ENCODE peak calls at places on chromosomes 13 and 19, in five cellular contexts. One of them, this sample, is unnamed.

GRCh38 chr19:34288381-34288780 is 34.0 kb downstream of the GARRE1 start:
- DNase-seq in activated T-helper 1 cell treated with Interleukin-2 at 50 U/mL for 16 hours: no peak
- DNase-seq in stimulated activated CD8-positive, alpha-beta memory T cell treated with anti-CD3 and anti-CD28 coated beads, Interleukin-7, amount 100 ng/mL, for 4 hours: no peak
- DNase-seq in left lobe of liver: peak
- DNase-seq in activated CD8-positive, alpha-beta memory T cell treated with anti-CD3 and anti-CD28 coated beads for 1 hour: no peak
- DNase-seq in this sample: no peak

GRCh38 chr19:20182232-20182785 is 15.3 kb downstream of the ZNF486 start:
- DNase-seq in activated T-helper 1 cell treated with Interleukin-2 at 50 U/mL for 16 hours: no peak
- DNase-seq in activated CD8-positive, alpha-beta memory T cell treated with anti-CD3 and anti-CD28 coated beads for 1 hour: no peak
- DNase-seq in left lobe of liver: no peak
- DNase-seq in stimulated activated CD8-positive, alpha-beta memory T cell treated with anti-CD3 and anti-CD28 coated beads, Interleukin-7, amount 100 ng/mL, for 4 hours: no peak
- DNase-seq in this sample: no peak

GRCh38 chr13:79810671-79811070 is 329.7 kb downstream of the NDFIP2 start:
- DNase-seq in activated CD8-positive, alpha-beta memory T cell treated with anti-CD3 and anti-CD28 coated beads for 1 hour: no peak
- DNase-seq in activated T-helper 1 cell treated with Interleukin-2 at 50 U/mL for 16 hours: no peak
- DNase-seq in stimulated activated CD8-positive, alpha-beta memory T cell treated with anti-CD3 and anti-CD28 coated beads, Interleukin-7, amount 100 ng/mL, for 4 hours: no peak
- DNase-seq in left lobe of liver: no peak
- DNase-seq in this sample: no peak

GRCh38 chr13:51222510-51223283 is 499 bp downstream of the FAM124A start:
- DNase-seq in activated T-helper 1 cell treated with Interleukin-2 at 50 U/mL for 16 hours: no peak
- DNase-seq in activated CD8-positive, alpha-beta memory T cell treated with anti-CD3 and anti-CD28 coated beads for 1 hour: no peak
- DNase-seq in stimulated activated CD8-positive, alpha-beta memory T cell treated with anti-CD3 and anti-CD28 coated beads, Interleukin-7, amount 100 ng/mL, for 4 hours: no peak
- DNase-seq in left lobe of liver: no peak
- DNase-seq in this sample: no peak

GRCh38 chr13:65965496-65965895 is 1264.6 kb downstream of the PCDH9 start:
- DNase-seq in stimulated activated CD8-positive, alpha-beta memory T cell treated with anti-CD3 and anti-CD28 coated beads, Interleukin-7, amount 100 ng/mL, for 4 hours: no peak
- DNase-seq in activated CD8-positive, alpha-beta memory T cell treated with anti-CD3 and anti-CD28 coated beads for 1 hour: no peak
- DNase-seq in activated T-helper 1 cell treated with Interleukin-2 at 50 U/mL for 16 hours: no peak
- DNase-seq in left lobe of liver: no peak
- DNase-seq in this sample: no peak

GRCh38 chr19:45767410-45767880 is 1.6 kb downstream of the SIX5 start:
- DNase-seq in activated T-helper 1 cell treated with Interleukin-2 at 50 U/mL for 16 hours: no peak
- DNase-seq in left lobe of liver: peak
- DNase-seq in activated CD8-positive, alpha-beta memory T cell treated with anti-CD3 and anti-CD28 coated beads for 1 hour: no peak
- DNase-seq in stimulated activated CD8-positive, alpha-beta memory T cell treated with anti-CD3 and anti-CD28 coated beads, Interleukin-7, amount 100 ng/mL, for 4 hours: no peak
- DNase-seq in this sample: no peak

GRCh38 chr13:99282264-99283231 is 24.4 kb upstream of the GPR18 start:
- DNase-seq in stimulated activated CD8-positive, alpha-beta memory T cell treated with anti-CD3 and anti-CD28 coated beads, Interleukin-7, amount 100 ng/mL, for 4 hours: no peak
- DNase-seq in activated CD8-positive, alpha-beta memory T cell treated with anti-CD3 and anti-CD28 coated beads for 1 hour: no peak
- DNase-seq in activated T-helper 1 cell treated with Interleukin-2 at 50 U/mL for 16 hours: no peak
- DNase-seq in left lobe of liver: no peak
- DNase-seq in this sample: no peak

GRCh38 chr19:9877775-9878510 is 42.8 kb downstream of the PIN1 start:
- DNase-seq in left lobe of liver: no peak
- DNase-seq in activated CD8-positive, alpha-beta memory T cell treated with anti-CD3 and anti-CD28 coated beads for 1 hour: no peak
- DNase-seq in activated T-helper 1 cell treated with Interleukin-2 at 50 U/mL for 16 hours: no peak
- DNase-seq in stimulated activated CD8-positive, alpha-beta memory T cell treated with anti-CD3 and anti-CD28 coated beads, Interleukin-7, amount 100 ng/mL, for 4 hours: no peak
- DNase-seq in this sample: no peak

GRCh38 chr13:111166882-111167281 is 51.8 kb downstream of the ARHGEF7 start:
- DNase-seq in activated T-helper 1 cell treated with Interleukin-2 at 50 U/mL for 16 hours: no peak
- DNase-seq in stimulated activated CD8-positive, alpha-beta memory T cell treated with anti-CD3 and anti-CD28 coated beads, Interleukin-7, amount 100 ng/mL, for 4 hours: no peak
- DNase-seq in left lobe of liver: no peak
- DNase-seq in activated CD8-positive, alpha-beta memory T cell treated with anti-CD3 and anti-CD28 coated beads for 1 hour: no peak
- DNase-seq in this sample: no peak

GRCh38 chr13:108306768-108307332 is 37.3 kb downstream of the TNFSF13B start:
- DNase-seq in activated T-helper 1 cell treated with Interleukin-2 at 50 U/mL for 16 hours: no peak
- DNase-seq in left lobe of liver: no peak
- DNase-seq in stimulated activated CD8-positive, alpha-beta memory T cell treated with anti-CD3 and anti-CD28 coated beads, Interleukin-7, amount 100 ng/mL, for 4 hours: no peak
- DNase-seq in activated CD8-positive, alpha-beta memory T cell treated with anti-CD3 and anti-CD28 coated beads for 1 hour: no peak
- DNase-seq in this sample: no peak

GRCh38 chr19:55300821-55301458 is 17.1 kb downstream of the BRSK1 start:
- DNase-seq in activated CD8-positive, alpha-beta memory T cell treated with anti-CD3 and anti-CD28 coated beads for 1 hour: no peak
- DNase-seq in activated T-helper 1 cell treated with Interleukin-2 at 50 U/mL for 16 hours: no peak
- DNase-seq in left lobe of liver: no peak
- DNase-seq in stimulated activated CD8-positive, alpha-beta memory T cell treated with anti-CD3 and anti-CD28 coated beads, Interleukin-7, amount 100 ng/mL, for 4 hours: no peak
- DNase-seq in this sample: peak

GRCh38 chr19:3250675-3251074 is 26.2 kb downstream of the CELF5 start:
- DNase-seq in stimulated activated CD8-positive, alpha-beta memory T cell treated with anti-CD3 and anti-CD28 coated beads, Interleukin-7, amount 100 ng/mL, for 4 hours: no peak
- DNase-seq in left lobe of liver: no peak
- DNase-seq in activated T-helper 1 cell treated with Interleukin-2 at 50 U/mL for 16 hours: no peak
- DNase-seq in activated CD8-positive, alpha-beta memory T cell treated with anti-CD3 and anti-CD28 coated beads for 1 hour: peak
- DNase-seq in this sample: no peak

GRCh38 chr19:19134687-19135158 is 3.6 kb downstream of the TMEM161A start:
- DNase-seq in activated T-helper 1 cell treated with Interleukin-2 at 50 U/mL for 16 hours: no peak
- DNase-seq in left lobe of liver: no peak
- DNase-seq in stimulated activated CD8-positive, alpha-beta memory T cell treated with anti-CD3 and anti-CD28 coated beads, Interleukin-7, amount 100 ng/mL, for 4 hours: no peak
- DNase-seq in activated CD8-positive, alpha-beta memory T cell treated with anti-CD3 and anti-CD28 coated beads for 1 hour: no peak
- DNase-seq in this sample: no peak

GRCh38 chr19:322616-323015 is 22.0 kb downstream of the MIER2 start:
- DNase-seq in left lobe of liver: no peak
- DNase-seq in activated T-helper 1 cell treated with Interleukin-2 at 50 U/mL for 16 hours: no peak
- DNase-seq in stimulated activated CD8-positive, alpha-beta memory T cell treated with anti-CD3 and anti-CD28 coated beads, Interleukin-7, amount 100 ng/mL, for 4 hours: no peak
- DNase-seq in activated CD8-positive, alpha-beta memory T cell treated with anti-CD3 and anti-CD28 coated beads for 1 hour: no peak
- DNase-seq in this sample: no peak

GRCh38 chr19:5985098-5985783 is 7.3 kb upstream of the RANBP3 start:
- DNase-seq in activated CD8-positive, alpha-beta memory T cell treated with anti-CD3 and anti-CD28 coated beads for 1 hour: no peak
- DNase-seq in left lobe of liver: no peak
- DNase-seq in activated T-helper 1 cell treated with Interleukin-2 at 50 U/mL for 16 hours: no peak
- DNase-seq in stimulated activated CD8-positive, alpha-beta memory T cell treated with anti-CD3 and anti-CD28 coated beads, Interleukin-7, amount 100 ng/mL, for 4 hours: no peak
- DNase-seq in this sample: no peak

GRCh38 chr19:6500837-6501739 is 1.0 kb downstream of the TUBB4A start:
- DNase-seq in activated T-helper 1 cell treated with Interleukin-2 at 50 U/mL for 16 hours: no peak
- DNase-seq in stimulated activated CD8-positive, alpha-beta memory T cell treated with anti-CD3 and anti-CD28 coated beads, Interleukin-7, amount 100 ng/mL, for 4 hours: no peak
- DNase-seq in activated CD8-positive, alpha-beta memory T cell treated with anti-CD3 and anti-CD28 coated beads for 1 hour: no peak
- DNase-seq in left lobe of liver: no peak
- DNase-seq in this sample: no peak

GRCh38 chr19:31529121-31529520 is 179.9 kb upstream of the TSHZ3 start:
- DNase-seq in stimulated activated CD8-positive, alpha-beta memory T cell treated with anti-CD3 and anti-CD28 coated beads, Interleukin-7, amount 100 ng/mL, for 4 hours: no peak
- DNase-seq in left lobe of liver: no peak
- DNase-seq in activated CD8-positive, alpha-beta memory T cell treated with anti-CD3 and anti-CD28 coated beads for 1 hour: no peak
- DNase-seq in activated T-helper 1 cell treated with Interleukin-2 at 50 U/mL for 16 hours: no peak
- DNase-seq in this sample: no peak

GRCh38 chr13:112844879-112845278 is 124.1 kb upstream of the MCF2L start:
- DNase-seq in activated CD8-positive, alpha-beta memory T cell treated with anti-CD3 and anti-CD28 coated beads for 1 hour: no peak
- DNase-seq in activated T-helper 1 cell treated with Interleukin-2 at 50 U/mL for 16 hours: no peak
- DNase-seq in left lobe of liver: no peak
- DNase-seq in stimulated activated CD8-positive, alpha-beta memory T cell treated with anti-CD3 and anti-CD28 coated beads, Interleukin-7, amount 100 ng/mL, for 4 hours: no peak
- DNase-seq in this sample: no peak

GRCh38 chr13:32267836-32268439 is 47.2 kb downstream of the ZAR1L start:
- DNase-seq in left lobe of liver: peak
- DNase-seq in stimulated activated CD8-positive, alpha-beta memory T cell treated with anti-CD3 and anti-CD28 coated beads, Interleukin-7, amount 100 ng/mL, for 4 hours: no peak
- DNase-seq in activated T-helper 1 cell treated with Interleukin-2 at 50 U/mL for 16 hours: peak
- DNase-seq in activated CD8-positive, alpha-beta memory T cell treated with anti-CD3 and anti-CD28 coated beads for 1 hour: peak
- DNase-seq in this sample: no peak

GRCh38 chr13:47826481-47826880 is 174.6 kb downstream of the SUCLA2 start:
- DNase-seq in left lobe of liver: no peak
- DNase-seq in activated CD8-positive, alpha-beta memory T cell treated with anti-CD3 and anti-CD28 coated beads for 1 hour: no peak
- DNase-seq in stimulated activated CD8-positive, alpha-beta memory T cell treated with anti-CD3 and anti-CD28 coated beads, Interleukin-7, amount 100 ng/mL, for 4 hours: no peak
- DNase-seq in activated T-helper 1 cell treated with Interleukin-2 at 50 U/mL for 16 hours: no peak
- DNase-seq in this sample: no peak

GRCh38 chr19:41195675-41196497 is 2.9 kb downstream of the CYP2S1 start:
- DNase-seq in activated T-helper 1 cell treated with Interleukin-2 at 50 U/mL for 16 hours: no peak
- DNase-seq in activated CD8-positive, alpha-beta memory T cell treated with anti-CD3 and anti-CD28 coated beads for 1 hour: no peak
- DNase-seq in stimulated activated CD8-positive, alpha-beta memory T cell treated with anti-CD3 and anti-CD28 coated beads, Interleukin-7, amount 100 ng/mL, for 4 hours: no peak
- DNase-seq in left lobe of liver: no peak
- DNase-seq in this sample: no peak

GRCh38 chr19:42024622-42025111 is 30.6 kb upstream of the ATP1A3 start:
- DNase-seq in left lobe of liver: no peak
- DNase-seq in activated CD8-positive, alpha-beta memory T cell treated with anti-CD3 and anti-CD28 coated beads for 1 hour: no peak
- DNase-seq in activated T-helper 1 cell treated with Interleukin-2 at 50 U/mL for 16 hours: no peak
- DNase-seq in stimulated activated CD8-positive, alpha-beta memory T cell treated with anti-CD3 and anti-CD28 coated beads, Interleukin-7, amount 100 ng/mL, for 4 hours: no peak
- DNase-seq in this sample: no peak

GRCh38 chr13:71602327-71602726 is 264.7 kb downstream of the DACH1 start:
- DNase-seq in activated T-helper 1 cell treated with Interleukin-2 at 50 U/mL for 16 hours: no peak
- DNase-seq in stimulated activated CD8-positive, alpha-beta memory T cell treated with anti-CD3 and anti-CD28 coated beads, Interleukin-7, amount 100 ng/mL, for 4 hours: no peak
- DNase-seq in left lobe of liver: no peak
- DNase-seq in activated CD8-positive, alpha-beta memory T cell treated with anti-CD3 and anti-CD28 coated beads for 1 hour: no peak
- DNase-seq in this sample: no peak

GRCh38 chr13:36834299-36834698 is 15.3 kb downstream of the RFXAP start:
- DNase-seq in stimulated activated CD8-positive, alpha-beta memory T cell treated with anti-CD3 and anti-CD28 coated beads, Interleukin-7, amount 100 ng/mL, for 4 hours: no peak
- DNase-seq in activated CD8-positive, alpha-beta memory T cell treated with anti-CD3 and anti-CD28 coated beads for 1 hour: no peak
- DNase-seq in left lobe of liver: no peak
- DNase-seq in activated T-helper 1 cell treated with Interleukin-2 at 50 U/mL for 16 hours: no peak
- DNase-seq in this sample: no peak

GRCh38 chr13:59982631-59983382 is 180.9 kb downstream of the DIAPH3 start:
- DNase-seq in left lobe of liver: no peak
- DNase-seq in activated T-helper 1 cell treated with Interleukin-2 at 50 U/mL for 16 hours: no peak
- DNase-seq in activated CD8-positive, alpha-beta memory T cell treated with anti-CD3 and anti-CD28 coated beads for 1 hour: no peak
- DNase-seq in stimulated activated CD8-positive, alpha-beta memory T cell treated with anti-CD3 and anti-CD28 coated beads, Interleukin-7, amount 100 ng/mL, for 4 hours: no peak
- DNase-seq in this sample: no peak

GRCh38 chr19:55494172-55494761 is 6.0 kb downstream of the SSC5D start:
- DNase-seq in left lobe of liver: no peak
- DNase-seq in activated T-helper 1 cell treated with Interleukin-2 at 50 U/mL for 16 hours: no peak
- DNase-seq in activated CD8-positive, alpha-beta memory T cell treated with anti-CD3 and anti-CD28 coated beads for 1 hour: no peak
- DNase-seq in stimulated activated CD8-positive, alpha-beta memory T cell treated with anti-CD3 and anti-CD28 coated beads, Interleukin-7, amount 100 ng/mL, for 4 hours: no peak
- DNase-seq in this sample: no peak

GRCh38 chr19:51559240-51559639 is 11.8 kb upstream of the ZNF175 start:
- DNase-seq in activated T-helper 1 cell treated with Interleukin-2 at 50 U/mL for 16 hours: no peak
- DNase-seq in stimulated activated CD8-positive, alpha-beta memory T cell treated with anti-CD3 and anti-CD28 coated beads, Interleukin-7, amount 100 ng/mL, for 4 hours: no peak
- DNase-seq in activated CD8-positive, alpha-beta memory T cell treated with anti-CD3 and anti-CD28 coated beads for 1 hour: no peak
- DNase-seq in left lobe of liver: no peak
- DNase-seq in this sample: no peak

GRCh38 chr19:51614789-51615188 is 15.4 kb downstream of the SIGLEC5 start:
- DNase-seq in left lobe of liver: no peak
- DNase-seq in activated T-helper 1 cell treated with Interleukin-2 at 50 U/mL for 16 hours: no peak
- DNase-seq in activated CD8-positive, alpha-beta memory T cell treated with anti-CD3 and anti-CD28 coated beads for 1 hour: no peak
- DNase-seq in stimulated activated CD8-positive, alpha-beta memory T cell treated with anti-CD3 and anti-CD28 coated beads, Interleukin-7, amount 100 ng/mL, for 4 hours: no peak
- DNase-seq in this sample: no peak

GRCh38 chr19:40603071-40603718 is 2.0 kb downstream of the LTBP4 start:
- DNase-seq in left lobe of liver: no peak
- DNase-seq in stimulated activated CD8-positive, alpha-beta memory T cell treated with anti-CD3 and anti-CD28 coated beads, Interleukin-7, amount 100 ng/mL, for 4 hours: no peak
- DNase-seq in activated T-helper 1 cell treated with Interleukin-2 at 50 U/mL for 16 hours: no peak
- DNase-seq in activated CD8-positive, alpha-beta memory T cell treated with anti-CD3 and anti-CD28 coated beads for 1 hour: no peak
- DNase-seq in this sample: no peak

GRCh38 chr19:1663854-1664253 is 11.4 kb upstream of the TCF3 start:
- DNase-seq in stimulated activated CD8-positive, alpha-beta memory T cell treated with anti-CD3 and anti-CD28 coated beads, Interleukin-7, amount 100 ng/mL, for 4 hours: no peak
- DNase-seq in activated CD8-positive, alpha-beta memory T cell treated with anti-CD3 and anti-CD28 coated beads for 1 hour: no peak
- DNase-seq in activated T-helper 1 cell treated with Interleukin-2 at 50 U/mL for 16 hours: no peak
- DNase-seq in left lobe of liver: no peak
- DNase-seq in this sample: no peak

GRCh38 chr13:107091386-107091785 is 523.4 kb upstream of the ARGLU1 start:
- DNase-seq in activated CD8-positive, alpha-beta memory T cell treated with anti-CD3 and anti-CD28 coated beads for 1 hour: no peak
- DNase-seq in activated T-helper 1 cell treated with Interleukin-2 at 50 U/mL for 16 hours: no peak
- DNase-seq in stimulated activated CD8-positive, alpha-beta memory T cell treated with anti-CD3 and anti-CD28 coated beads, Interleukin-7, amount 100 ng/mL, for 4 hours: no peak
- DNase-seq in left lobe of liver: no peak
- DNase-seq in this sample: no peak

GRCh38 chr19:35171730-35172129 is 17.2 kb downstream of the FXYD5 start:
- DNase-seq in activated T-helper 1 cell treated with Interleukin-2 at 50 U/mL for 16 hours: no peak
- DNase-seq in activated CD8-positive, alpha-beta memory T cell treated with anti-CD3 and anti-CD28 coated beads for 1 hour: no peak
- DNase-seq in stimulated activated CD8-positive, alpha-beta memory T cell treated with anti-CD3 and anti-CD28 coated beads, Interleukin-7, amount 100 ng/mL, for 4 hours: no peak
- DNase-seq in left lobe of liver: no peak
- DNase-seq in this sample: no peak

GRCh38 chr13:97567510-97568243 is 133.7 kb downstream of the RAP2A start:
- DNase-seq in stimulated activated CD8-positive, alpha-beta memory T cell treated with anti-CD3 and anti-CD28 coated beads, Interleukin-7, amount 100 ng/mL, for 4 hours: no peak
- DNase-seq in left lobe of liver: no peak
- DNase-seq in activated CD8-positive, alpha-beta memory T cell treated with anti-CD3 and anti-CD28 coated beads for 1 hour: no peak
- DNase-seq in activated T-helper 1 cell treated with Interleukin-2 at 50 U/mL for 16 hours: no peak
- DNase-seq in this sample: no peak

GRCh38 chr13:40375522-40376171 is 290.8 kb downstream of the FOXO1 start:
- DNase-seq in activated T-helper 1 cell treated with Interleukin-2 at 50 U/mL for 16 hours: no peak
- DNase-seq in stimulated activated CD8-positive, alpha-beta memory T cell treated with anti-CD3 and anti-CD28 coated beads, Interleukin-7, amount 100 ng/mL, for 4 hours: no peak
- DNase-seq in left lobe of liver: no peak
- DNase-seq in activated CD8-positive, alpha-beta memory T cell treated with anti-CD3 and anti-CD28 coated beads for 1 hour: no peak
- DNase-seq in this sample: no peak

This sample was measured in hippocampal formation.